ENCODE peak calls at places on chromosomes 6 and 20, in six cellular contexts. V is glutamatergic neuron, C is AG09309, Q is A549, R is cardiac muscle cell, Y is IMR-90. S is an unnamed sample.

GRCh38 chr20:44504402-44505309 is 17.2 kb downstream of the SERINC3 start:
- DNase-seq in V (no peak), C (no peak), Q (no peak), R (no peak), Y (no peak), S (no peak)

GRCh38 chr6:96923871-96924493 is 546 bp upstream of the KLHL32 start:
- DNase-seq in V (no peak), C (no peak), Q (no peak), R (peak; percentile 5), Y (no peak), S (no peak)

GRCh38 chr20:14821251-14821650 is 483.8 kb upstream of the FLRT3 start:
- DNase-seq in V (no peak), C (no peak), Q (no peak), R (no peak), Y (no peak), S (no peak)

GRCh38 chr6:20564269-20564668 is 30.0 kb downstream of the CDKAL1 start:
- DNase-seq in V (no peak), C (no peak), Q (no peak), R (peak; percentile 52), Y (peak; percentile 27), S (peak; percentile 57)

GRCh38 chr6:137871299-137871698 is 4.2 kb downstream of the TNFAIP3 start:
- DNase-seq in V (no peak), C (no peak), Q (no peak), R (no peak), Y (no peak), S (no peak)

GRCh38 chr6:166728884-166729530 is 102.0 kb upstream of the RPS6KA2 start:
- DNase-seq in V (no peak), C (no peak), Q (no peak), R (no peak), Y (no peak), S (no peak)

GRCh38 chr20:1900321-1900791 is 5.1 kb downstream of the SIRPA start:
- DNase-seq in V (peak; percentile 52), C (peak; percentile 48), Q (peak; percentile 98), R (peak; percentile 84), Y (peak; percentile 80), S (peak; percentile 75)

GRCh38 chr20:58616411-58616810 is 34.7 kb upstream of the STX16 start:
- DNase-seq in V (no peak), C (no peak), Q (no peak), R (no peak), Y (no peak), S (no peak)

GRCh38 chr6:52249078-52249477 is 4.8 kb upstream of the IL17F start:
- DNase-seq in V (no peak), C (no peak), Q (no peak), R (no peak), Y (no peak), S (no peak)

GRCh38 chr20:13149371-13149770 is 71.7 kb upstream of the ISM1 start:
- DNase-seq in V (no peak), C (peak; percentile 59), Q (no peak), R (no peak), Y (no peak), S (peak; percentile 46)

GRCh38 chr6:111600588-111601440 is 4.9 kb downstream of the TRAF3IP2 start:
- DNase-seq in V (no peak), C (no peak), Q (no peak), R (no peak), Y (no peak), S (no peak)

GRCh38 chr6:77474286-77474956 is 11.1 kb upstream of the HTR1B start:
- DNase-seq in V (no peak), C (no peak), Q (no peak), R (no peak), Y (no peak), S (no peak)

GRCh38 chr6:81748946-81749345 is 3.5 kb downstream of the TENT5A start:
- DNase-seq in V (no peak), C (no peak), Q (no peak), R (no peak), Y (no peak), S (no peak)

GRCh38 chr6:166313255-166314070 is 5.3 kb upstream of the PRR18 start:
- DNase-seq in V (peak; percentile 69), C (peak; percentile 8), Q (peak; percentile 31), R (peak; percentile 69), Y (peak; percentile 45), S (peak; percentile 46)

GRCh38 chr6:136160255-136160654 is 89.9 kb downstream of the MTFR2 start:
- DNase-seq in V (no peak), C (no peak), Q (no peak), R (no peak), Y (peak; percentile 29), S (no peak)

GRCh38 chr6:166365221-166365620 is 17.5 kb downstream of the MPC1 start:
- DNase-seq in V (no peak), C (peak; percentile 35), Q (no peak), R (peak; percentile 46), Y (peak; percentile 74), S (peak; percentile 75)

GRCh38 chr20:17543531-17543961 is 12.4 kb upstream of the BFSP1 start:
- DNase-seq in V (no peak), C (no peak), Q (no peak), R (peak; percentile 60), Y (peak; percentile 86), S (peak; percentile 78)

GRCh38 chr20:17541996-17542395 is 10.8 kb upstream of the BFSP1 start:
- DNase-seq in V (no peak), C (no peak), Q (no peak), R (peak; percentile 38), Y (peak; percentile 87), S (peak; percentile 77)

GRCh38 chr20:17541596-17541995 is 10.4 kb upstream of the BFSP1 start:
- DNase-seq in V (no peak), C (no peak), Q (no peak), R (no peak), Y (no peak), S (no peak)

GRCh38 chr20:17542481-17542880 is 11.3 kb upstream of the BFSP1 start:
- DNase-seq in V (no peak), C (no peak), Q (no peak), R (no peak), Y (no peak), S (no peak)

GRCh38 chr20:17542993-17543412 is 11.8 kb upstream of the BFSP1 start:
- DNase-seq in V (no peak), C (peak; percentile 76), Q (no peak), R (peak; percentile 88), Y (peak; percentile 83), S (peak; percentile 96)
- TF ChIP-seq CTCF in V (no peak), C (no peak), Q (no peak), R (no peak), Y (no peak), S (no peak)

GRCh38 chr6:56699066-56699654 is 56.5 kb upstream of the DST start:
- DNase-seq in V (no peak), C (no peak), Q (no peak), R (peak; percentile 60), Y (peak; percentile 53), S (peak; percentile 68)
- TF ChIP-seq CTCF in V (no peak), C (peak; percentile 25), Q (peak; percentile 56), R (peak; percentile 49), Y (peak; percentile 55), S (peak; percentile 21)

DNA sequence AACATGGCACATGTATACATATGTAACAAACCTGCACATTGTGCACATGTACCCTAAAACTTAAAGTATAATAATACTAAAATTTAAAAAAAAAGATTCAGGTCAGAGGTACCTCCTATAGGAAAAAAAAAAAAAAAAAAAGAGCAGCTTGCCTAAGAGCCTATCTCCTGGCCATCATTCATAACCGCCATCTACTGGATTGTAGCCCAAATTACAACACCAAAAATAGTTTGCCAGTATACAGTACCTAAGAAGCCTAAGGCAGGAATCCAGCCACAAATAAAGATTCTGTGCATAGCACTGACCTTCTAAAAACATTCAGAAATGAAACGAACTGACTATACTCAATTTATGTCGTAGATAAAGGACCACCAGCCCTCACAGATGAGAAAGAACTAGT is 438.4 kb upstream of the ADGRB3 start:
- DNase-seq in V (no peak), C (no peak), Q (no peak), R (peak; percentile 39), Y (no peak), S (peak; percentile 31)
- TF ChIP-seq CTCF in V (peak; percentile 25), C (no peak), Q (no peak), R (no peak), Y (no peak), S (peak; percentile 10)

GRCh38 chr6:44265003-44265842 is at the start of gene NFKBIE:
- DNase-seq in V (peak; percentile 95), C (peak; percentile 52), Q (peak; percentile 80), R (peak; percentile 94), Y (peak; percentile 94), S (peak; percentile 91)
- TF ChIP-seq CTCF in V (no peak), C (peak; percentile 34), Q (peak; percentile 19), R (peak; percentile 36), Y (peak; percentile 33), S (peak; percentile 56)

GRCh38 chr6:28480253-28480932 is 35.2 kb downstream of the GPX6 start:
- DNase-seq in V (no peak), C (no peak), Q (no peak), R (no peak), Y (no peak), S (no peak)

GRCh38 chr6:28478518-28478917 is 35.2 kb upstream of the ZSCAN23 start:
- DNase-seq in V (no peak), C (no peak), Q (no peak), R (no peak), Y (no peak), S (no peak)

GRCh38 chr6:28474441-28475219 is 31.3 kb upstream of the ZSCAN23 start:
- DNase-seq in V (no peak), C (peak; percentile 67), Q (peak; percentile 38), R (peak; percentile 85), Y (peak; percentile 92), S (peak; percentile 90)
- TF ChIP-seq CTCF in V (no peak), C (no peak), Q (no peak), R (no peak), Y (no peak), S (no peak)

GRCh38 chr20:41249781-41250281 is 67.7 kb downstream of the ZHX3 start:
- DNase-seq in V (no peak), C (no peak), Q (no peak), R (peak; percentile 69), Y (peak; percentile 29), S (peak; percentile 69)
- TF ChIP-seq CTCF in V (peak; percentile 36), C (peak; percentile 22), Q (no peak), R (peak; percentile 31), Y (peak; percentile 24), S (peak; percentile 39)

DNA sequence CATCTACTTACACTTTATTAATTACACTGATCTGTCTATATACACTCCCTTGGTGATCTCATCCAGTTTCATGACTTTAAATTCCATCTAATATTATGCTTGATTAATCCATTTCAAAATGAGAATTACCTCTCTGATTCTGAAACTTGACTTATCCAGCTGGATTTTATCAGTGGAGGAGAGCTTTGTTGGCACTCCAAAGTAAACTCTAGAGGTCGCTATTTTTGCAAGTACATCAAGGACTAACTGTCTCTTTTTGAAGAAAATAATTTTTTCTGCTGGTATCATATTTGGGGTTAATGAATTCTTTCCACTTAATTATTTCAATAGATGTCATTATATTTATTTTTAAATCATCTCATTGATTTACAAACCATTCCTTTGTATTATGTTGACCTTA is 630.3 kb upstream of the MAN1A1 start:
- DNase-seq in V (no peak), C (no peak), Q (no peak), R (peak; percentile 22), Y (peak; percentile 2), S (peak; percentile 20)
- TF ChIP-seq CTCF in V (peak; percentile 64), C (peak; percentile 36), Q (no peak), R (peak; percentile 35), Y (peak; percentile 16), S (peak; percentile 42)

GRCh38 chr6:123321020-123321419 is 315.7 kb downstream of the TRDN start:
- DNase-seq in V (no peak), C (no peak), Q (no peak), R (no peak), Y (no peak), S (no peak)

GRCh38 chr6:123316733-123317323 is 319.9 kb downstream of the TRDN start:
- DNase-seq in V (no peak), C (no peak), Q (no peak), R (peak; percentile 15), Y (peak; percentile 4), S (peak; percentile 36)
- TF ChIP-seq CTCF in V (peak; percentile 82), C (peak; percentile 12), Q (peak; percentile 33), R (peak; percentile 32), Y (peak; percentile 46), S (peak; percentile 26)